ENCODE peak calls at places on chromosomes 4 and X, in seven cellular contexts. One of them, this sample, is unnamed.

GRCh38 chr4:47899639-47900038 is 14.7 kb downstream of the NFXL1 start:
- DNase-seq in left ventricle myocardium inferior: no peak
- DNase-seq in transverse colon: no peak
- DNase-seq in CD8-positive, alpha-beta T cell: no peak
- DNase-seq in mammary epithelial cell: no peak
- DNase-seq in right cardiac atrium: no peak
- DNase-seq in cardiac muscle cell: no peak
- DNase-seq in this sample: no peak

GRCh38 chrX:70496491-70496890 is 51.9 kb downstream of the DLG3 start:
- DNase-seq in transverse colon: no peak
- DNase-seq in mammary epithelial cell: no peak
- DNase-seq in CD8-positive, alpha-beta T cell: no peak
- DNase-seq in cardiac muscle cell: no peak
- DNase-seq in left ventricle myocardium inferior: no peak
- DNase-seq in right cardiac atrium: no peak
- DNase-seq in this sample: no peak

GRCh38 chrX:15349046-15349445 is 13.7 kb upstream of the PIGA start:
- DNase-seq in right cardiac atrium: no peak
- DNase-seq in CD8-positive, alpha-beta T cell: no peak
- DNase-seq in left ventricle myocardium inferior: no peak
- DNase-seq in mammary epithelial cell: peak
- DNase-seq in transverse colon: peak
- DNase-seq in cardiac muscle cell: peak
- DNase-seq in this sample: no peak

GRCh38 chrX:70092247-70092646 is 30.0 kb downstream of the OTUD6A start:
- DNase-seq in transverse colon: no peak
- DNase-seq in cardiac muscle cell: no peak
- DNase-seq in left ventricle myocardium inferior: no peak
- DNase-seq in mammary epithelial cell: no peak
- DNase-seq in CD8-positive, alpha-beta T cell: no peak
- DNase-seq in right cardiac atrium: no peak
- DNase-seq in this sample: no peak

GRCh38 chr4:113449407-113449974 is 312.0 kb downstream of the CAMK2D start:
- DNase-seq in transverse colon: no peak
- DNase-seq in CD8-positive, alpha-beta T cell: no peak
- DNase-seq in left ventricle myocardium inferior: no peak
- DNase-seq in right cardiac atrium: no peak
- DNase-seq in mammary epithelial cell: no peak
- DNase-seq in cardiac muscle cell: no peak
- DNase-seq in this sample: no peak

GRCh38 chrX:314049-314448 is 4.5 kb downstream of the GTPBP6 start:
- DNase-seq in CD8-positive, alpha-beta T cell: no peak
- DNase-seq in mammary epithelial cell: no peak
- DNase-seq in cardiac muscle cell: no peak
- DNase-seq in right cardiac atrium: peak
- DNase-seq in left ventricle myocardium inferior: peak
- DNase-seq in transverse colon: no peak
- DNase-seq in this sample: no peak

GRCh38 chr4:119671205-119671604 is 42.6 kb upstream of the PDE5A start:
- DNase-seq in cardiac muscle cell: no peak
- DNase-seq in left ventricle myocardium inferior: no peak
- DNase-seq in mammary epithelial cell: no peak
- DNase-seq in CD8-positive, alpha-beta T cell: no peak
- DNase-seq in transverse colon: no peak
- DNase-seq in right cardiac atrium: no peak
- DNase-seq in this sample: no peak

GRCh38 chr4:17809667-17810066 is 890 bp downstream of the DCAF16 start:
- DNase-seq in transverse colon: no peak
- DNase-seq in mammary epithelial cell: no peak
- DNase-seq in right cardiac atrium: no peak
- DNase-seq in CD8-positive, alpha-beta T cell: no peak
- DNase-seq in cardiac muscle cell: no peak
- DNase-seq in left ventricle myocardium inferior: no peak
- DNase-seq in this sample: no peak

GRCh38 chr4:1154523-1155182 is 17.7 kb downstream of the SPON2 start:
- DNase-seq in mammary epithelial cell: no peak
- DNase-seq in right cardiac atrium: peak
- DNase-seq in cardiac muscle cell: no peak
- DNase-seq in transverse colon: peak
- DNase-seq in left ventricle myocardium inferior: no peak
- DNase-seq in CD8-positive, alpha-beta T cell: no peak
- DNase-seq in this sample: no peak

GRCh38 chr4:151321586-151321985 is 3.8 kb downstream of the SH3D19 start:
- DNase-seq in transverse colon: no peak
- DNase-seq in cardiac muscle cell: no peak
- DNase-seq in right cardiac atrium: no peak
- DNase-seq in left ventricle myocardium inferior: no peak
- DNase-seq in mammary epithelial cell: no peak
- DNase-seq in CD8-positive, alpha-beta T cell: no peak
- DNase-seq in this sample: no peak

GRCh38 chr4:166324321-166324720 is 451.3 kb downstream of the TLL1 start:
- DNase-seq in left ventricle myocardium inferior: no peak
- DNase-seq in cardiac muscle cell: peak
- DNase-seq in mammary epithelial cell: peak
- DNase-seq in transverse colon: peak
- DNase-seq in CD8-positive, alpha-beta T cell: no peak
- DNase-seq in right cardiac atrium: no peak
- DNase-seq in this sample: no peak

GRCh38 chr4:138401330-138401729 is 159.2 kb upstream of the SLC7A11 start:
- DNase-seq in transverse colon: no peak
- DNase-seq in left ventricle myocardium inferior: peak
- DNase-seq in right cardiac atrium: peak
- DNase-seq in CD8-positive, alpha-beta T cell: no peak
- DNase-seq in cardiac muscle cell: peak
- DNase-seq in mammary epithelial cell: no peak
- DNase-seq in this sample: no peak

GRCh38 chrX:154013614-154014360 is 5.9 kb downstream of the IRAK1 start:
- DNase-seq in left ventricle myocardium inferior: no peak
- DNase-seq in mammary epithelial cell: no peak
- DNase-seq in right cardiac atrium: peak
- DNase-seq in cardiac muscle cell: peak
- DNase-seq in CD8-positive, alpha-beta T cell: peak
- DNase-seq in transverse colon: no peak
- DNase-seq in this sample: no peak
- H3K27ac ChIP-seq in left ventricle myocardium inferior: no peak
- H3K27ac ChIP-seq in mammary epithelial cell: no peak
- H3K27ac ChIP-seq in right cardiac atrium: no peak
- H3K27ac ChIP-seq in cardiac muscle cell: no peak
- H3K27ac ChIP-seq in CD8-positive, alpha-beta T cell: no peak
- H3K27ac ChIP-seq in transverse colon: no peak
- H3K27ac ChIP-seq in this sample: peak

GRCh38 chr4:7778524-7779193 is 161.0 kb downstream of the AFAP1 start:
- DNase-seq in CD8-positive, alpha-beta T cell: no peak
- DNase-seq in left ventricle myocardium inferior: no peak
- DNase-seq in right cardiac atrium: no peak
- DNase-seq in mammary epithelial cell: no peak
- DNase-seq in cardiac muscle cell: no peak
- DNase-seq in transverse colon: no peak
- DNase-seq in this sample: no peak
- H3K27ac ChIP-seq in CD8-positive, alpha-beta T cell: no peak
- H3K27ac ChIP-seq in left ventricle myocardium inferior: peak
- H3K27ac ChIP-seq in right cardiac atrium: peak
- H3K27ac ChIP-seq in mammary epithelial cell: no peak
- H3K27ac ChIP-seq in cardiac muscle cell: peak
- H3K27ac ChIP-seq in transverse colon: peak
- H3K27ac ChIP-seq in this sample: peak

GRCh38 chrX:154020500-154021115 is 906 bp upstream of the IRAK1 start:
- DNase-seq in transverse colon: no peak
- DNase-seq in left ventricle myocardium inferior: no peak
- DNase-seq in mammary epithelial cell: no peak
- DNase-seq in CD8-positive, alpha-beta T cell: no peak
- DNase-seq in cardiac muscle cell: no peak
- DNase-seq in right cardiac atrium: no peak
- DNase-seq in this sample: no peak

GRCh38 chrX:154018518-154019060 is 1.1 kb downstream of the IRAK1 start:
- DNase-seq in cardiac muscle cell: no peak
- DNase-seq in CD8-positive, alpha-beta T cell: no peak
- DNase-seq in right cardiac atrium: peak
- DNase-seq in mammary epithelial cell: no peak
- DNase-seq in transverse colon: no peak
- DNase-seq in left ventricle myocardium inferior: no peak
- DNase-seq in this sample: no peak

GRCh38 chrX:154017766-154018517 is 1.8 kb downstream of the IRAK1 start:
- DNase-seq in mammary epithelial cell: no peak
- DNase-seq in CD8-positive, alpha-beta T cell: no peak
- DNase-seq in transverse colon: no peak
- DNase-seq in right cardiac atrium: peak
- DNase-seq in cardiac muscle cell: no peak
- DNase-seq in left ventricle myocardium inferior: no peak
- DNase-seq in this sample: no peak

GRCh38 chrX:154019633-154020499 is at the start of gene IRAK1:
- DNase-seq in cardiac muscle cell: peak
- DNase-seq in left ventricle myocardium inferior: peak
- DNase-seq in CD8-positive, alpha-beta T cell: peak
- DNase-seq in mammary epithelial cell: peak
- DNase-seq in right cardiac atrium: peak
- DNase-seq in transverse colon: peak
- DNase-seq in this sample: peak

DNA sequence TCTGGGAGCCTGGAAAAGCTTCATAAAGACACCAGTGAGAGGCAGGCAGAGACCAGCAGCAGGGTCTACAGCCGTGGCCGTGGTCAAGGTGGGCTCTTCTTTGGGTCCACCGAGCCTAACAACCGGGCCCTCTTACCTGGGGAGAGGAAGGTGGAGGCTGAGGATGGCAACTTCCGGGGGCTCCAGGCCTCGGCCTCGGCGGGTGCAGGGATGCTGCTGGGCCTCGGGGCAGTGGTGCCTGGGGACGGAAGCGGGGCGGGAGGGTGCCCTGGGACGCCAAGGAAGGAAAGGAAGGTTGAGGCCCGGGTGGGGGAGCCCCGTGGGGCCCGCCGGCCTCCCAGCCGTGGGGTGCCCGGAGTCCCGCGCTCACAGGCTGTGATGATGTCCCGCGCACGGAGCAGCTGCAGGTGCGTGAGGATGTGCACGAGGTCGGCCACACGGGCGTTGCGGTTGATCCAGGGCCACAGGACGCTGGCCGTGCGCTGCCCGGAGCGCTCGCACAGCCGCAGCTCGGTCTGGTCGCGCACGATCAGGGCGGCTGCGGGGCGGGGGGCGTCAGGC is 561 bp downstream of the IRAK1 start:
- DNase-seq in cardiac muscle cell: no peak
- DNase-seq in CD8-positive, alpha-beta T cell: no peak
- DNase-seq in right cardiac atrium: peak
- DNase-seq in mammary epithelial cell: no peak
- DNase-seq in left ventricle myocardium inferior: no peak
- DNase-seq in transverse colon: peak
- DNase-seq in this sample: no peak
- H3K27ac ChIP-seq in cardiac muscle cell: no peak
- H3K27ac ChIP-seq in CD8-positive, alpha-beta T cell: peak
- H3K27ac ChIP-seq in right cardiac atrium: peak
- H3K27ac ChIP-seq in mammary epithelial cell: peak
- H3K27ac ChIP-seq in left ventricle myocardium inferior: peak
- H3K27ac ChIP-seq in transverse colon: peak
- H3K27ac ChIP-seq in this sample: peak

GRCh38 chr4:182448281-182449151 is 205.3 kb downstream of the TENM3 start:
- DNase-seq in CD8-positive, alpha-beta T cell: no peak
- DNase-seq in left ventricle myocardium inferior: peak
- DNase-seq in cardiac muscle cell: peak
- DNase-seq in mammary epithelial cell: peak
- DNase-seq in transverse colon: peak
- DNase-seq in right cardiac atrium: peak
- DNase-seq in this sample: peak
- H3K27ac ChIP-seq in CD8-positive, alpha-beta T cell: no peak
- H3K27ac ChIP-seq in left ventricle myocardium inferior: peak
- H3K27ac ChIP-seq in cardiac muscle cell: peak
- H3K27ac ChIP-seq in mammary epithelial cell: peak
- H3K27ac ChIP-seq in transverse colon: peak
- H3K27ac ChIP-seq in right cardiac atrium: peak
- H3K27ac ChIP-seq in this sample: peak

GRCh38 chr4:76663794-76664193 is 228.8 kb downstream of the SHROOM3 start:
- DNase-seq in right cardiac atrium: no peak
- DNase-seq in cardiac muscle cell: no peak
- DNase-seq in CD8-positive, alpha-beta T cell: no peak
- DNase-seq in left ventricle myocardium inferior: no peak
- DNase-seq in transverse colon: no peak
- DNase-seq in mammary epithelial cell: no peak
- DNase-seq in this sample: no peak

GRCh38 chr4:76670631-76671030 is 227.3 kb downstream of the SOWAHB start:
- DNase-seq in right cardiac atrium: no peak
- DNase-seq in mammary epithelial cell: no peak
- DNase-seq in cardiac muscle cell: no peak
- DNase-seq in CD8-positive, alpha-beta T cell: no peak
- DNase-seq in transverse colon: no peak
- DNase-seq in left ventricle myocardium inferior: no peak
- DNase-seq in this sample: no peak

GRCh38 chr4:76666940-76667532 is 230.9 kb downstream of the SOWAHB start:
- DNase-seq in transverse colon: peak
- DNase-seq in cardiac muscle cell: no peak
- DNase-seq in CD8-positive, alpha-beta T cell: no peak
- DNase-seq in right cardiac atrium: no peak
- DNase-seq in left ventricle myocardium inferior: no peak
- DNase-seq in mammary epithelial cell: peak
- DNase-seq in this sample: no peak

GRCh38 chr4:76665721-76666120 is 230.7 kb downstream of the SHROOM3 start:
- DNase-seq in CD8-positive, alpha-beta T cell: no peak
- DNase-seq in left ventricle myocardium inferior: no peak
- DNase-seq in right cardiac atrium: no peak
- DNase-seq in mammary epithelial cell: no peak
- DNase-seq in transverse colon: no peak
- DNase-seq in cardiac muscle cell: no peak
- DNase-seq in this sample: no peak

GRCh38 chr4:76665139-76665538 is 230.1 kb downstream of the SHROOM3 start:
- DNase-seq in transverse colon: peak
- DNase-seq in cardiac muscle cell: no peak
- DNase-seq in left ventricle myocardium inferior: no peak
- DNase-seq in CD8-positive, alpha-beta T cell: no peak
- DNase-seq in mammary epithelial cell: peak
- DNase-seq in right cardiac atrium: no peak
- DNase-seq in this sample: no peak
- H3K27ac ChIP-seq in transverse colon: peak
- H3K27ac ChIP-seq in cardiac muscle cell: no peak
- H3K27ac ChIP-seq in left ventricle myocardium inferior: no peak
- H3K27ac ChIP-seq in CD8-positive, alpha-beta T cell: no peak
- H3K27ac ChIP-seq in mammary epithelial cell: peak
- H3K27ac ChIP-seq in right cardiac atrium: no peak
- H3K27ac ChIP-seq in this sample: no peak